ENCODE peak calls at places on chromosomes 3 and 15, in four cellular contexts. A, W, H and O are unnamed samples.

GRCh38 chr3:98440283-98440682 is 22.7 kb upstream of the OR5K1 start:
- DNase-seq in A (no peak), W (no peak), H (no peak), O (no peak)

GRCh38 chr15:99131441-99132023 is 26.7 kb downstream of the SYNM start:
- DNase-seq in A (no peak), H (no peak), W (no peak), O (peak)

GRCh38 chr3:73512095-73512494 is 112.6 kb downstream of the PDZRN3 start:
- DNase-seq in W (no peak), H (no peak), A (no peak), O (no peak)

GRCh38 chr3:149958171-149958796 is 12.4 kb downstream of the PFN2 start:
- DNase-seq in W (no peak), A (no peak), H (no peak), O (no peak)

GRCh38 chr3:159860269-159860668 is 128.4 kb upstream of the IL12A start:
- DNase-seq in H (no peak), W (no peak), A (no peak), O (no peak)

GRCh38 chr15:51888593-51889195 is 59.2 kb downstream of the TMOD3 start:
- DNase-seq in H (no peak), A (no peak), W (no peak), O (peak)

GRCh38 chr15:84631706-84632272 is 22.3 kb downstream of the WDR73 start:
- DNase-seq in A (no peak), W (no peak), H (no peak), O (no peak)

GRCh38 chr15:29677871-29678431 is 144.3 kb downstream of the TJP1 start:
- DNase-seq in H (no peak), W (no peak), A (no peak), O (no peak)

GRCh38 chr3:177731644-177732268 is 534.5 kb upstream of the TBL1XR1 start:
- DNase-seq in H (no peak), A (peak), W (no peak), O (no peak)

GRCh38 chr3:125331243-125331642 is 43.9 kb downstream of the ZNF148 start:
- DNase-seq in A (no peak), H (no peak), W (no peak), O (no peak)

GRCh38 chr3:100006570-100007271 is 107.6 kb downstream of the FILIP1L start:
- DNase-seq in H (no peak), W (no peak), A (no peak), O (no peak)

GRCh38 chr3:38563070-38563901 is 67.1 kb downstream of the EXOG start:
- DNase-seq in H (no peak), W (no peak), A (no peak), O (no peak)

GRCh38 chr3:24550588-24550987 is 55.9 kb upstream of the THRB start:
- DNase-seq in W (no peak), H (no peak), A (peak), O (peak)

GRCh38 chr15:85379403-85380131 is 836 bp upstream of the AKAP13 start:
- DNase-seq in A (no peak), W (peak), H (peak), O (no peak)